ENCODE peak calls at places on chromosomes 11 and 22, in seven cellular contexts. One of them, this sample, is unnamed.

GRCh38 chr11:132549001-132549400 is 983.3 kb downstream of the OPCML start:
- DNase-seq in effector CD4-positive, alpha-beta T cell: no peak
- DNase-seq in COLO829: no peak
- DNase-seq in activated T-helper 1 cell treated with anti-CD3 and anti-CD28 coated beads, Interleukin-2, amount 50 U/mL, for 16 hours: no peak
- DNase-seq in RPMI8226: no peak
- DNase-seq in NCI-H524: no peak
- DNase-seq in frontal cortex: no peak
- DNase-seq in this sample: no peak

GRCh38 chr11:76566811-76567210 is 103.7 kb downstream of the LRRC32 start:
- DNase-seq in effector CD4-positive, alpha-beta T cell: no peak
- DNase-seq in RPMI8226: peak; percentile 33
- DNase-seq in COLO829: peak; percentile 40
- DNase-seq in frontal cortex: no peak
- DNase-seq in NCI-H524: no peak
- DNase-seq in activated T-helper 1 cell treated with anti-CD3 and anti-CD28 coated beads, Interleukin-2, amount 50 U/mL, for 16 hours: no peak
- DNase-seq in this sample: no peak

GRCh38 chr11:129275825-129276224 is 83.7 kb upstream of the ARHGAP32 start:
- DNase-seq in RPMI8226: no peak
- DNase-seq in effector CD4-positive, alpha-beta T cell: no peak
- DNase-seq in NCI-H524: no peak
- DNase-seq in activated T-helper 1 cell treated with anti-CD3 and anti-CD28 coated beads, Interleukin-2, amount 50 U/mL, for 16 hours: no peak
- DNase-seq in frontal cortex: no peak
- DNase-seq in COLO829: no peak
- DNase-seq in this sample: no peak

GRCh38 chr11:120342226-120342625 is 6.0 kb downstream of the ARHGEF12 start:
- DNase-seq in frontal cortex: no peak
- DNase-seq in COLO829: no peak
- DNase-seq in NCI-H524: no peak
- DNase-seq in RPMI8226: no peak
- DNase-seq in effector CD4-positive, alpha-beta T cell: no peak
- DNase-seq in activated T-helper 1 cell treated with anti-CD3 and anti-CD28 coated beads, Interleukin-2, amount 50 U/mL, for 16 hours: no peak
- DNase-seq in this sample: no peak

GRCh38 chr11:114219559-114220349 is 76.4 kb upstream of the NNMT start:
- DNase-seq in RPMI8226: no peak
- DNase-seq in COLO829: peak; percentile 35
- DNase-seq in frontal cortex: no peak
- DNase-seq in activated T-helper 1 cell treated with anti-CD3 and anti-CD28 coated beads, Interleukin-2, amount 50 U/mL, for 16 hours: no peak
- DNase-seq in effector CD4-positive, alpha-beta T cell: no peak
- DNase-seq in NCI-H524: no peak
- DNase-seq in this sample: peak; percentile 77

GRCh38 chr11:26193714-26194373 is 138.1 kb upstream of the ANO3 start:
- DNase-seq in NCI-H524: no peak
- DNase-seq in COLO829: no peak
- DNase-seq in effector CD4-positive, alpha-beta T cell: no peak
- DNase-seq in activated T-helper 1 cell treated with anti-CD3 and anti-CD28 coated beads, Interleukin-2, amount 50 U/mL, for 16 hours: no peak
- DNase-seq in frontal cortex: no peak
- DNase-seq in RPMI8226: no peak
- DNase-seq in this sample: no peak

GRCh38 chr11:360326-361280 is 8.7 kb upstream of the B4GALNT4 start:
- DNase-seq in effector CD4-positive, alpha-beta T cell: no peak
- DNase-seq in frontal cortex: no peak
- DNase-seq in RPMI8226: no peak
- DNase-seq in NCI-H524: no peak
- DNase-seq in COLO829: no peak
- DNase-seq in activated T-helper 1 cell treated with anti-CD3 and anti-CD28 coated beads, Interleukin-2, amount 50 U/mL, for 16 hours: no peak
- DNase-seq in this sample: peak; percentile 69

GRCh38 chr11:17972987-17973386 is 39.9 kb downstream of the SERGEF start:
- DNase-seq in NCI-H524: peak; percentile 11
- DNase-seq in effector CD4-positive, alpha-beta T cell: no peak
- DNase-seq in activated T-helper 1 cell treated with anti-CD3 and anti-CD28 coated beads, Interleukin-2, amount 50 U/mL, for 16 hours: no peak
- DNase-seq in RPMI8226: no peak
- DNase-seq in COLO829: peak; percentile 44
- DNase-seq in frontal cortex: no peak
- DNase-seq in this sample: peak; percentile 65

GRCh38 chr11:12017243-12017678 is 8.8 kb upstream of the DKK3 start:
- DNase-seq in effector CD4-positive, alpha-beta T cell: no peak
- DNase-seq in RPMI8226: no peak
- DNase-seq in frontal cortex: no peak
- DNase-seq in NCI-H524: no peak
- DNase-seq in COLO829: no peak
- DNase-seq in activated T-helper 1 cell treated with anti-CD3 and anti-CD28 coated beads, Interleukin-2, amount 50 U/mL, for 16 hours: no peak
- DNase-seq in this sample: no peak

GRCh38 chr22:30890689-30891442 is 77.7 kb downstream of the MORC2 start:
- DNase-seq in frontal cortex: no peak
- DNase-seq in NCI-H524: no peak
- DNase-seq in RPMI8226: peak; percentile 57
- DNase-seq in activated T-helper 1 cell treated with anti-CD3 and anti-CD28 coated beads, Interleukin-2, amount 50 U/mL, for 16 hours: no peak
- DNase-seq in COLO829: peak; percentile 34
- DNase-seq in effector CD4-positive, alpha-beta T cell: no peak
- DNase-seq in this sample: peak; percentile 48

GRCh38 chr11:117517097-117517496 is 189.4 kb downstream of the CEP164 start:
- DNase-seq in frontal cortex: no peak
- DNase-seq in NCI-H524: no peak
- DNase-seq in RPMI8226: no peak
- DNase-seq in activated T-helper 1 cell treated with anti-CD3 and anti-CD28 coated beads, Interleukin-2, amount 50 U/mL, for 16 hours: no peak
- DNase-seq in effector CD4-positive, alpha-beta T cell: no peak
- DNase-seq in COLO829: no peak
- DNase-seq in this sample: no peak

GRCh38 chr11:12675951-12676711 is 1.9 kb downstream of the TEAD1 start:
- DNase-seq in activated T-helper 1 cell treated with anti-CD3 and anti-CD28 coated beads, Interleukin-2, amount 50 U/mL, for 16 hours: no peak
- DNase-seq in NCI-H524: no peak
- DNase-seq in effector CD4-positive, alpha-beta T cell: no peak
- DNase-seq in frontal cortex: no peak
- DNase-seq in RPMI8226: peak; percentile 44
- DNase-seq in COLO829: no peak
- DNase-seq in this sample: peak; percentile 60

GRCh38 chr22:44698531-44699421 is 3.2 kb upstream of the PRR5 start:
- DNase-seq in frontal cortex: no peak
- DNase-seq in COLO829: no peak
- DNase-seq in NCI-H524: no peak
- DNase-seq in activated T-helper 1 cell treated with anti-CD3 and anti-CD28 coated beads, Interleukin-2, amount 50 U/mL, for 16 hours: no peak
- DNase-seq in effector CD4-positive, alpha-beta T cell: no peak
- DNase-seq in RPMI8226: no peak
- DNase-seq in this sample: no peak

GRCh38 chr22:21632237-21632895 is at the start of gene CCDC116:
- DNase-seq in NCI-H524: no peak
- DNase-seq in RPMI8226: no peak
- DNase-seq in effector CD4-positive, alpha-beta T cell: peak; percentile 54
- DNase-seq in COLO829: no peak
- DNase-seq in activated T-helper 1 cell treated with anti-CD3 and anti-CD28 coated beads, Interleukin-2, amount 50 U/mL, for 16 hours: peak; percentile 22
- DNase-seq in frontal cortex: peak; percentile 17
- DNase-seq in this sample: peak; percentile 64

GRCh38 chr22:30609260-30610185 is 2.5 kb downstream of the TCN2 start:
- DNase-seq in NCI-H524: no peak
- DNase-seq in frontal cortex: no peak
- DNase-seq in RPMI8226: peak; percentile 93
- DNase-seq in COLO829: peak; percentile 68
- DNase-seq in effector CD4-positive, alpha-beta T cell: no peak
- DNase-seq in activated T-helper 1 cell treated with anti-CD3 and anti-CD28 coated beads, Interleukin-2, amount 50 U/mL, for 16 hours: no peak
- DNase-seq in this sample: no peak

GRCh38 chr11:67352546-67353316 is 615 bp downstream of the POLD4 start:
- DNase-seq in activated T-helper 1 cell treated with anti-CD3 and anti-CD28 coated beads, Interleukin-2, amount 50 U/mL, for 16 hours: no peak
- DNase-seq in frontal cortex: no peak
- DNase-seq in RPMI8226: peak; percentile 77
- DNase-seq in NCI-H524: no peak
- DNase-seq in effector CD4-positive, alpha-beta T cell: no peak
- DNase-seq in COLO829: no peak
- DNase-seq in this sample: peak; percentile 59

GRCh38 chr22:50190182-50190951 is 4.7 kb downstream of the TRABD start:
- DNase-seq in effector CD4-positive, alpha-beta T cell: peak; percentile 67
- DNase-seq in frontal cortex: no peak
- DNase-seq in RPMI8226: peak; percentile 93
- DNase-seq in NCI-H524: no peak
- DNase-seq in activated T-helper 1 cell treated with anti-CD3 and anti-CD28 coated beads, Interleukin-2, amount 50 U/mL, for 16 hours: peak; percentile 65
- DNase-seq in COLO829: peak; percentile 61
- DNase-seq in this sample: no peak

GRCh38 chr11:112223125-112223524 is 3.1 kb upstream of the PTS start:
- DNase-seq in RPMI8226: no peak
- DNase-seq in frontal cortex: no peak
- DNase-seq in COLO829: no peak
- DNase-seq in activated T-helper 1 cell treated with anti-CD3 and anti-CD28 coated beads, Interleukin-2, amount 50 U/mL, for 16 hours: no peak
- DNase-seq in NCI-H524: no peak
- DNase-seq in effector CD4-positive, alpha-beta T cell: no peak
- DNase-seq in this sample: no peak

GRCh38 chr11:65454696-65455456 is 32.3 kb downstream of the NEAT1 start:
- DNase-seq in COLO829: peak; percentile 97
- DNase-seq in effector CD4-positive, alpha-beta T cell: peak; percentile 62
- DNase-seq in activated T-helper 1 cell treated with anti-CD3 and anti-CD28 coated beads, Interleukin-2, amount 50 U/mL, for 16 hours: peak; percentile 58
- DNase-seq in NCI-H524: peak; percentile 36
- DNase-seq in RPMI8226: peak; percentile 95
- DNase-seq in frontal cortex: peak; percentile 92
- DNase-seq in this sample: peak; percentile 92

GRCh38 chr22:31092161-31092560 is 11.0 kb downstream of the SMTN start:
- DNase-seq in COLO829: no peak
- DNase-seq in RPMI8226: no peak
- DNase-seq in activated T-helper 1 cell treated with anti-CD3 and anti-CD28 coated beads, Interleukin-2, amount 50 U/mL, for 16 hours: no peak
- DNase-seq in frontal cortex: peak; percentile 14
- DNase-seq in NCI-H524: no peak
- DNase-seq in effector CD4-positive, alpha-beta T cell: no peak
- DNase-seq in this sample: peak; percentile 80

GRCh38 chr22:49299821-49300231 is 527.8 kb downstream of the BRD1 start:
- DNase-seq in frontal cortex: no peak
- DNase-seq in NCI-H524: no peak
- DNase-seq in effector CD4-positive, alpha-beta T cell: no peak
- DNase-seq in COLO829: no peak
- DNase-seq in activated T-helper 1 cell treated with anti-CD3 and anti-CD28 coated beads, Interleukin-2, amount 50 U/mL, for 16 hours: no peak
- DNase-seq in RPMI8226: no peak
- DNase-seq in this sample: no peak

GRCh38 chr11:123122341-123122740 is 60.4 kb upstream of the HSPA8 start:
- DNase-seq in RPMI8226: peak; percentile 45
- DNase-seq in effector CD4-positive, alpha-beta T cell: no peak
- DNase-seq in activated T-helper 1 cell treated with anti-CD3 and anti-CD28 coated beads, Interleukin-2, amount 50 U/mL, for 16 hours: no peak
- DNase-seq in NCI-H524: no peak
- DNase-seq in COLO829: no peak
- DNase-seq in frontal cortex: no peak
- DNase-seq in this sample: no peak

GRCh38 chr11:69447786-69448185 is 33.7 kb upstream of the LINC01488 start:
- DNase-seq in effector CD4-positive, alpha-beta T cell: no peak
- DNase-seq in COLO829: no peak
- DNase-seq in frontal cortex: no peak
- DNase-seq in activated T-helper 1 cell treated with anti-CD3 and anti-CD28 coated beads, Interleukin-2, amount 50 U/mL, for 16 hours: no peak
- DNase-seq in RPMI8226: no peak
- DNase-seq in NCI-H524: peak; percentile 12
- DNase-seq in this sample: no peak

GRCh38 chr11:64801591-64802369 is 1.2 kb downstream of the MAP4K2 start:
- DNase-seq in RPMI8226: no peak
- DNase-seq in NCI-H524: no peak
- DNase-seq in effector CD4-positive, alpha-beta T cell: no peak
- DNase-seq in activated T-helper 1 cell treated with anti-CD3 and anti-CD28 coated beads, Interleukin-2, amount 50 U/mL, for 16 hours: no peak
- DNase-seq in COLO829: no peak
- DNase-seq in frontal cortex: no peak
- DNase-seq in this sample: no peak

GRCh38 chr22:40107756-40108437 is 69.8 kb upstream of the TNRC6B start:
- DNase-seq in RPMI8226: peak; percentile 20
- DNase-seq in effector CD4-positive, alpha-beta T cell: no peak
- DNase-seq in NCI-H524: no peak
- DNase-seq in COLO829: peak; percentile 36
- DNase-seq in frontal cortex: no peak
- DNase-seq in activated T-helper 1 cell treated with anti-CD3 and anti-CD28 coated beads, Interleukin-2, amount 50 U/mL, for 16 hours: no peak
- DNase-seq in this sample: no peak

GRCh38 chr11:76574406-76574805 is 96.1 kb downstream of the LRRC32 start:
- DNase-seq in effector CD4-positive, alpha-beta T cell: no peak
- DNase-seq in activated T-helper 1 cell treated with anti-CD3 and anti-CD28 coated beads, Interleukin-2, amount 50 U/mL, for 16 hours: no peak
- DNase-seq in COLO829: no peak
- DNase-seq in RPMI8226: no peak
- DNase-seq in NCI-H524: no peak
- DNase-seq in frontal cortex: no peak
- DNase-seq in this sample: no peak

GRCh38 chr11:78295347-78295746 is 106.6 kb downstream of the USP35 start:
- DNase-seq in COLO829: no peak
- DNase-seq in RPMI8226: no peak
- DNase-seq in frontal cortex: no peak
- DNase-seq in activated T-helper 1 cell treated with anti-CD3 and anti-CD28 coated beads, Interleukin-2, amount 50 U/mL, for 16 hours: no peak
- DNase-seq in NCI-H524: no peak
- DNase-seq in effector CD4-positive, alpha-beta T cell: no peak
- DNase-seq in this sample: no peak

GRCh38 chr22:39117585-39118191 is 20.6 kb downstream of the APOBEC3H start:
- DNase-seq in COLO829: peak; percentile 25
- DNase-seq in RPMI8226: peak; percentile 65
- DNase-seq in effector CD4-positive, alpha-beta T cell: peak; percentile 61
- DNase-seq in NCI-H524: no peak
- DNase-seq in activated T-helper 1 cell treated with anti-CD3 and anti-CD28 coated beads, Interleukin-2, amount 50 U/mL, for 16 hours: peak; percentile 45
- DNase-seq in frontal cortex: no peak
- DNase-seq in this sample: peak; percentile 65

GRCh38 chr11:44407211-44407996 is 97.5 kb upstream of the ALX4 start:
- DNase-seq in NCI-H524: no peak
- DNase-seq in activated T-helper 1 cell treated with anti-CD3 and anti-CD28 coated beads, Interleukin-2, amount 50 U/mL, for 16 hours: no peak
- DNase-seq in RPMI8226: no peak
- DNase-seq in effector CD4-positive, alpha-beta T cell: no peak
- DNase-seq in COLO829: no peak
- DNase-seq in frontal cortex: no peak
- DNase-seq in this sample: no peak

GRCh38 chr22:32331918-32332725 is 25.5 kb upstream of the RFPL3 start:
- DNase-seq in COLO829: no peak
- DNase-seq in frontal cortex: no peak
- DNase-seq in NCI-H524: no peak
- DNase-seq in RPMI8226: no peak
- DNase-seq in activated T-helper 1 cell treated with anti-CD3 and anti-CD28 coated beads, Interleukin-2, amount 50 U/mL, for 16 hours: no peak
- DNase-seq in effector CD4-positive, alpha-beta T cell: no peak
- DNase-seq in this sample: no peak

GRCh38 chr11:114163830-114164401 is 104.4 kb downstream of the ZBTB16 start:
- DNase-seq in frontal cortex: no peak
- DNase-seq in activated T-helper 1 cell treated with anti-CD3 and anti-CD28 coated beads, Interleukin-2, amount 50 U/mL, for 16 hours: no peak
- DNase-seq in COLO829: no peak
- DNase-seq in effector CD4-positive, alpha-beta T cell: no peak
- DNase-seq in NCI-H524: no peak
- DNase-seq in RPMI8226: no peak
- DNase-seq in this sample: no peak

GRCh38 chr11:74686792-74687191 is 44.4 kb downstream of the CHRDL2 start:
- DNase-seq in NCI-H524: no peak
- DNase-seq in RPMI8226: no peak
- DNase-seq in activated T-helper 1 cell treated with anti-CD3 and anti-CD28 coated beads, Interleukin-2, amount 50 U/mL, for 16 hours: no peak
- DNase-seq in COLO829: no peak
- DNase-seq in frontal cortex: no peak
- DNase-seq in effector CD4-positive, alpha-beta T cell: no peak
- DNase-seq in this sample: no peak